ENCODE peak calls at places on chromosomes 6 and 20, in eight cellular contexts. H, V, C, B, O, D, E and Y are unnamed samples.

GRCh38 chr6:153135681-153136080 is 4.6 kb upstream of the RGS17 start:
- DNase-seq in H (no peak), V (no peak), C (no peak), B (no peak), O (no peak), D (no peak), E (no peak), Y (no peak)

GRCh38 chr6:168272379-168273011 is 47.1 kb downstream of the DACT2 start:
- DNase-seq in H (no peak), V (peak; percentile 54), C (no peak), B (peak; percentile 49), O (no peak), D (no peak), E (no peak), Y (peak; percentile 82)

GRCh38 chr6:87277123-87277522 is 45.3 kb upstream of the SMIM8 start:
- DNase-seq in H (no peak), V (peak; percentile 22), C (no peak), B (no peak), O (no peak), D (no peak), E (no peak), Y (peak; percentile 18)

GRCh38 chr6:15793288-15793687 is 130.5 kb upstream of the DTNBP1 start:
- DNase-seq in H (no peak), V (no peak), C (no peak), B (no peak), O (no peak), D (no peak), E (no peak), Y (no peak)

GRCh38 chr20:14069796-14070195 is 74.5 kb downstream of the MACROD2 start:
- DNase-seq in H (no peak), V (no peak), C (no peak), B (no peak), O (no peak), D (no peak), E (no peak), Y (no peak)

GRCh38 chr6:168275168-168275567 is 44.4 kb downstream of the DACT2 start:
- DNase-seq in H (no peak), V (no peak), C (no peak), B (no peak), O (no peak), D (no peak), E (no peak), Y (no peak)

GRCh38 chr20:61748376-61748775 is 317.3 kb downstream of the TAF4 start:
- DNase-seq in H (no peak), V (no peak), C (no peak), B (no peak), O (no peak), D (no peak), E (no peak), Y (no peak)

GRCh38 chr6:114284281-114284680 is 58.5 kb downstream of the HS3ST5 start:
- DNase-seq in H (no peak), V (no peak), C (no peak), B (no peak), O (no peak), D (no peak), E (no peak), Y (no peak)

GRCh38 chr20:31544600-31544999 is 30.4 kb downstream of the HM13 start:
- DNase-seq in H (no peak), V (no peak), C (no peak), B (no peak), O (no peak), D (no peak), E (no peak), Y (no peak)

GRCh38 chr6:30824698-30825097 is 59.6 kb upstream of the DDR1 start:
- DNase-seq in H (peak; percentile 29), V (no peak), C (no peak), B (no peak), O (no peak), D (no peak), E (no peak), Y (no peak)

GRCh38 chr6:82365011-82365751 is 1.6 kb downstream of the TPBG start:
- DNase-seq in H (peak; percentile 16), V (no peak), C (no peak), B (peak; percentile 75), O (no peak), D (no peak), E (peak; percentile 42), Y (peak; percentile 73)

GRCh38 chr6:139020689-139021088 is 7.9 kb upstream of the ABRACL start:
- DNase-seq in H (peak; percentile 56), V (no peak), C (no peak), B (no peak), O (no peak), D (no peak), E (no peak), Y (no peak)

GRCh38 chr20:13442990-13443389 is 195.7 kb downstream of the TASP1 start:
- DNase-seq in H (no peak), V (no peak), C (no peak), B (no peak), O (no peak), D (no peak), E (no peak), Y (no peak)

GRCh38 chr6:26142026-26142425 is 54.8 kb downstream of the HFE start:
- DNase-seq in H (no peak), V (no peak), C (no peak), B (no peak), O (no peak), D (no peak), E (no peak), Y (no peak)

GRCh38 chr6:148677594-148678476 is 69.0 kb upstream of the UST start:
- DNase-seq in H (no peak), V (no peak), C (no peak), B (no peak), O (no peak), D (no peak), E (no peak), Y (no peak)

GRCh38 chr6:7707787-7708186 is 18.1 kb upstream of the BMP6 start:
- DNase-seq in H (no peak), V (no peak), C (no peak), B (no peak), O (no peak), D (no peak), E (no peak), Y (no peak)

GRCh38 chr6:169982461-169983386 is 231.3 kb downstream of the ERMARD start:
- DNase-seq in H (no peak), V (no peak), C (peak; percentile 59), B (no peak), O (no peak), D (no peak), E (no peak), Y (no peak)

GRCh38 chr6:143286280-143286795 is 164.2 kb downstream of the ADAT2 start:
- DNase-seq in H (no peak), V (no peak), C (no peak), B (no peak), O (no peak), D (peak; percentile 34), E (no peak), Y (no peak)
- TF ChIP-seq POLR2AphosphoS5 in H (peak; percentile 26), V (no peak), C (peak; percentile 36), B (no peak), O (no peak), D (no peak), E (no peak), Y (no peak)

GRCh38 chr6:35044145-35044745 is 96.9 kb downstream of the TCP11 start:
- DNase-seq in H (peak; percentile 41), V (no peak), C (peak; percentile 79), B (peak; percentile 36), O (no peak), D (no peak), E (no peak), Y (no peak)
- TF ChIP-seq POLR2AphosphoS5 in H (no peak), V (no peak), C (peak; percentile 56), B (no peak), O (no peak), D (peak; percentile 66), E (no peak), Y (no peak)

DNA sequence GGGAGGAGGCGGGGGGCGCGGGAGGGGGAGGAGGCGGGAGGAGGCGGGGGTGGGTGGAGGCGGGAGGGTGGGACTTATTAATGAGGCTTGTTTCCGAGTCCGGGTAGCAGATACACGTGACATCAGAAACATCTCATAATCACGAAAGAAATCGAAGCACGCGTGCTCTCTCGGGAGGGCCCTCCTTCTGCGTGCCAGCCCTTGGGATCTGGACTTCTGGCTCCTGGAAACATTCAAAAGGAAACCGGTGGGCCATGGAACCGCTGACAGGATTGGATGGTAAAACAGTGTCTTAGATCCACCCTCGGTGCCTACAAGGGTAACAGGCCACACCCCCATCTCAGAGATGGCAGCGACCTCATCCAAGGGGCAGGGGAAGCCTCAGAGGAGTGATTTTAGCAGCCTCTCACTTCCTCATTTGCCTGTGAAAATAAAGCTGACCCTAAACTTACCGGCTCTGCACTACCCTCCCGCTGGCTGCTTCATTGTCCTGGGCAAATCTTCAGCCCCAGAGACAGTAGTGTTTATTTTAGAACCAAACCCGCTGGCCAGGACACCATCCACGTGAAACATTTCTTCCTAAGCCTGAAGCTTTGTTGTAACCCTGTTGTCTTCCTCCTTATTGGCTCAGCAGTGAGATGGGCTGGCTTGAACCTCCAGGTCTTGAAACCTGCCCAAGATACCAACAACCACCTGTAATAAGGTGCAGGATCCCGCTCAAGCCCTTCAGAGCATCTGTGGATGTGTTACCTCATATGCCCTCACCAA is 97.5 kb downstream of the PSMG4 start:
- DNase-seq in H (peak; percentile 77), V (peak; percentile 65), C (peak; percentile 91), B (peak; percentile 91), O (no peak), D (peak; percentile 97), E (peak; percentile 59), Y (peak; percentile 81)
- TF ChIP-seq POLR2AphosphoS5 in H (peak; percentile 42), V (peak; percentile 17), C (peak; percentile 42), B (no peak), O (no peak), D (peak; percentile 27), E (peak; percentile 3), Y (no peak)

GRCh38 chr6:45445749-45446454 is 68.2 kb upstream of the SUPT3H start:
- DNase-seq in H (peak; percentile 66), V (peak; percentile 98), C (peak; percentile 79), B (peak; percentile 55), O (peak; percentile 91), D (peak; percentile 92), E (peak; percentile 59), Y (peak; percentile 1)
- TF ChIP-seq POLR2AphosphoS5 in H (peak; percentile 92), V (no peak), C (peak; percentile 86), B (no peak), O (peak; percentile 90), D (peak; percentile 77), E (peak; percentile 91), Y (peak; percentile 87)

GRCh38 chr6:1609662-1610496 is at the start of gene FOXC1:
- DNase-seq in H (peak; percentile 79), V (peak; percentile 71), C (peak; percentile 86), B (peak; percentile 80), O (no peak), D (peak; percentile 97), E (peak; percentile 85), Y (peak; percentile 97)
- TF ChIP-seq POLR2AphosphoS5 in H (peak; percentile 49), V (no peak), C (peak; percentile 71), B (no peak), O (no peak), D (peak; percentile 90), E (peak; percentile 71), Y (peak; percentile 93)